ENCODE peak calls at places on chromosomes 5 and 9, in four cellular contexts. U is IMR-90, D is neural progenitor cell, I is OCI-LY7. L is an unnamed sample.

GRCh38 chr5:158700231-158700996 is 399.3 kb downstream of the EBF1 start:
- DNase-seq in U (no peak), D (no peak), I (peak), L (peak)

GRCh38 chr9:114448706-114449105 is 56.6 kb downstream of the WHRN start:
- DNase-seq in U (peak), D (no peak), I (no peak), L (peak)

GRCh38 chr5:162068412-162068811 is 839 bp downstream of the GABRG2 start:
- DNase-seq in U (no peak), D (peak), I (peak), L (peak)

GRCh38 chr5:141413540-141414069 is 818 bp downstream of the PCDHGA10 start:
- DNase-seq in U (no peak), D (no peak), I (no peak), L (no peak)

GRCh38 chr5:109180668-109181067 is 229.1 kb downstream of the PJA2 start:
- DNase-seq in U (no peak), D (no peak), I (no peak), L (no peak)

GRCh38 chr5:10301842-10302610 is 5.7 kb downstream of the CMBL start:
- DNase-seq in U (no peak), D (no peak), I (no peak), L (peak)

GRCh38 chr5:157549954-157550549 is 25.5 kb downstream of the ADAM19 start:
- DNase-seq in U (peak), D (no peak), I (no peak), L (no peak)

GRCh38 chr9:2495221-2496005 is 126.2 kb upstream of the VLDLR start:
- DNase-seq in U (no peak), D (no peak), I (no peak), L (no peak)

GRCh38 chr9:7790819-7791182 is 8.8 kb downstream of the DMAC1 start:
- DNase-seq in U (no peak), D (no peak), I (no peak), L (no peak)

GRCh38 chr9:117160254-117160653 is 254.6 kb downstream of the ASTN2 start:
- DNase-seq in U (no peak), D (peak), I (peak), L (peak)

DNA sequence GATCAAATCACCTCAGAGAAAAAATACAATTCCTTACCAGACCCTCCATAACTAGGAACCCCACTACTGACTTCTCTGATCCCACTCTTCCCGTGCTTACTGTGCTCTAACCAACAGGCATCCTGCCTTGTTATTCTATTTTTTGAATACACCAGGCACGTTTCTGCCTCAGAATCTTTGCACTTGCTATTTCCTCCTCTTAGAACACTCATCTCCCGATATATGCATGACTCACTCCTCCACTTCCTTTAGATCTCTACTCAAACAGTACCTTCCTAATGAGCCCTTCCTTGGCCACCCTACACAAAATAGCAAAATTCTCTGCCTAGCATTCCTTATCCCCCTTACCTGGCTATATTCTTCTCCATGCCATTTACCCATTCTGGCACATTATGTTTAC is 43.9 kb downstream of the MAPKAP1 start:
- DNase-seq in U (peak), D (no peak), I (no peak), L (peak)
- H3K4me3 ChIP-seq in U (no peak), D (no peak), I (no peak), L (no peak)

DNA sequence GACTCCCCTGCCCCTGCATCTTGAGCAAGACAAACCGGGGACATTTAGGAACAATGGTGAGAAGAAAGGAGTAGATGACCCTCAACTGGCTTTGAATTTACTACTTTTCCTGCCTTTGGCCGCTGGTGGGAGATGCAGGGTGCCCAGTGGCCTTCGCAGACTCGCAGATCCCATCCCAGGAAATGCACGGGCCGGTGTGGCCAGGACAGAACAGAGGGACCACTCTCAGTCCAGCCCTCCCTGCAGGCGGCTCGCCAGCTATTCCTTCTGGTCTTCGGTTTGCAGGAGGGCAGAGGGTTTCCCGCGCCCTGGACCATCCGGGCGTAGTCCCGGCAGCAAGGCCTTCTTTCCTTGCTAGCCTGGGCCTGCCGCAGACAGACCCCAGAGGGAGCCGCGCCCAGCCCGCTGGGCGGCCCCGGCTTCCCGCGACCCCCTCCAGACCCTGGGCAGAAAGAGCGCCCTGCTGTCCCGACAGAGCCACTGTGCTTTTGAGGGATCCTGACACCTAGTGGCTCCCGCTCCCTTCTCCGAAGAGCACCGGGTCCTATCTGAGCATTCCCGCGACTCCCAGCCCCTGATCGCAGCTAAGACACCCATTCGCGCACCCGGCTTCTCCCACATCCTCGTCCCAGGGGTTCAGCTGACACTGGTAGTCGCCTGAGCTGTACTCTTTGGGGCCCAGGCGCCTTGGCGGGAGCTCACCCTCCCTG is 1.2 kb downstream of the CFAP90 start:
- DNase-seq in U (no peak), D (peak), I (no peak), L (no peak)
- TF ChIP-seq CTCF in U (no peak), D (peak), I (no peak), L (no peak)

DNA sequence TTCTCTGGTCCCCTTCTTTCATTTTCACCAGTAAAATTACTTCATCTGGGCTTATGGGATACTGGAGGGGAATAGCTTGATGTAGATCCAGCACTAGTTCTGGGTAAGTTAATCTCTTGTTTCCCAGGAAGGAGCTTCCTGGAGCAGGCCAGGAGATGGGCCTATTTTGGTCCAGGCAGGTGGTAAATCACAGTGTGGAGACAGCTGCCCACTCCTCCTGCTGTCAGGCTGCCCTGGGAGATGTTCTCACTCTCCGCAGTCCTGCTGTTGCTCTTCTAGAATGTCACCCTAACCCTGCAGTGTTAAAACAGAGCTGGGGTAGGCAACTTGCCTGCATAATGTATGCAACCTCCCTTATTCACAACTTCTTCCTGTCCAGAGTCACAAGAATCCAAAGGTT is 72.0 kb upstream of the ADRA1B start:
- DNase-seq in U (no peak), D (no peak), I (no peak), L (no peak)
- H3K4me3 ChIP-seq in U (no peak), D (no peak), I (no peak), L (no peak)

GRCh38 chr5:75156585-75156984 is 80.1 kb downstream of the ANKRD31 start:
- DNase-seq in U (no peak), D (peak), I (no peak), L (peak)
- TF ChIP-seq CTCF in U (no peak), D (peak), I (peak), L (no peak)

DNA sequence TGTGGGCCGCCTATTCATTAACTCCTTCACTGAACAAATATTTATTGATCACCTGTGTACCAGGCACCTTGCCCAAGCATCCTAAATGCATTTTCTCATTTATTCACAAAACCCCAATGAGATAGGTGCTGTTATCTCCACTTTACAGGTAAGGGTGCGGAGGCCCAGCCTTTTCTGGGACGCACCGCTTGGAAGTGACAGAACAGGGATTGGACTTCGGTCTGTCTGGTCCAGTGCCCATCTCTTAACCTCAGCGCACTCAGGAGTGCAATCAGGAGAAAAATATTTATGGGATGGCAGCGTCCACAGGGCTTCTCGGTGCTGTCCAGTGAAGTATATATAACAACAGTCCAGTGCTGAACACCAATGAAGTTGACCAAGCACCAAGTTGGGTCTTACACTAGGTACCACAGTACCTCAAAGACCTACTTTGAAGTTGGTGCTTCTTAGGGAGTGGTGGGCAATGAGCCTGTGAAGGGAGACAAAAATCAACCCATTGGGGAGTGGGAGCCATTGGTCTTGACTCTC is 18.9 kb upstream of the GARNL3 start:
- DNase-seq in U (no peak), D (no peak), I (no peak), L (no peak)
- H3K4me3 ChIP-seq in U (peak), D (peak), I (peak), L (peak)

DNA sequence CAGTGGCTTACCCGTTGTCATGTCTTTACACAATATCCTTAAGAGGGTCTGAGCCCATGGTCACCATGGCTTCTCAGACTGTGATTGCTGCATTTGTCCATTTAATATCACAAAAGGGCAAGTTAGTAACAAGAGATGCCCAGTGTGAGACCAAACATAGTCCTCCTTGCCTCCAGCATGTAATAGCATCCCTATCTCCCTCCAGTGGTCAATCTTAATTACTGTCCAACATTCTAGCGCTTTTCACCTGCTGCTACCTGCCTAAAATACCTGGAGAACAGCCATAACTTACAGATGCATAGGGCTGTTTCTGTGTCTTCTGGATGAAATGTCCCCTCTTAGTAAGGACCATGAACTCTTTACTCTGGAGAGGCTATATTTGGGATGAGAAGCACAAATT is 267.2 kb upstream of the DAB2 start:
- DNase-seq in U (no peak), D (no peak), I (no peak), L (no peak)
- TF ChIP-seq CTCF in U (no peak), D (peak), I (no peak), L (peak)

GRCh38 chr5:32280656-32281081 is 32.1 kb downstream of the MTMR12 start:
- DNase-seq in U (no peak), D (no peak), I (peak), L (no peak)
- H3K4me3 ChIP-seq in U (no peak), D (no peak), I (no peak), L (no peak)

L was measured in cardiac fibroblast.